ENCODE peak calls at places on chromosome 15, in ten cellular contexts. U is coronary artery; C is A549; O is neural progenitor cell; N is GM12865; K is epithelial cell of esophagus; F is Peyer's patch; A is upper lobe of right lung; I is CD8-positive, alpha-beta T cell; Q is cardiac muscle cell. M is an unnamed sample.

GRCh38 chr15:22890296-22890695 is 51.8 kb downstream of the NIPA2 start:
- DNase-seq in U (no peak), C (no peak), O (no peak), N (no peak), K (no peak), F (no peak), A (no peak), I (no peak), Q (no peak), M (no peak)

GRCh38 chr15:50116477-50116876 is 2.6 kb downstream of the ATP8B4 start:
- DNase-seq in U (no peak), C (peak), O (peak), N (peak), K (peak), F (peak), A (no peak), I (no peak), Q (peak), M (peak)

GRCh38 chr15:63560741-63561448 is 36.3 kb upstream of the FBXL22 start:
- DNase-seq in U (no peak), C (no peak), O (peak), N (peak), K (peak), F (no peak), A (no peak), I (no peak), Q (no peak), M (no peak)

GRCh38 chr15:50685976-50686467 is 575 bp downstream of the TRPM7 start:
- DNase-seq in U (peak), C (peak), O (peak), N (peak), K (peak), F (peak), A (peak), I (peak), Q (peak), M (peak)

GRCh38 chr15:28021281-28022039 is 77.7 kb downstream of the OCA2 start:
- DNase-seq in U (peak), C (peak), O (peak), N (peak), K (peak), F (peak), A (peak), I (peak), Q (peak), M (peak)

GRCh38 chr15:39573844-39574243 is 7.0 kb upstream of the THBS1 start:
- DNase-seq in U (no peak), C (no peak), O (no peak), N (no peak), K (no peak), F (no peak), A (no peak), I (no peak), Q (no peak), M (peak)

GRCh38 chr15:22960587-22960986 is 19.6 kb downstream of the CYFIP1 start:
- DNase-seq in U (no peak), C (no peak), O (no peak), N (no peak), K (no peak), F (peak), A (no peak), I (no peak), Q (no peak), M (no peak)

GRCh38 chr15:91100561-91101355 is 701 bp downstream of the SV2B start:
- DNase-seq in U (no peak), C (no peak), O (peak), N (no peak), K (peak), F (no peak), A (no peak), I (no peak), Q (peak), M (peak)

GRCh38 chr15:48570838-48571237 is 74.7 kb downstream of the FBN1 start:
- DNase-seq in U (no peak), C (no peak), O (no peak), N (no peak), K (no peak), F (no peak), A (no peak), I (no peak), Q (no peak), M (no peak)

GRCh38 chr15:70480196-70480856 is 283.0 kb downstream of the UACA start:
- DNase-seq in U (no peak), C (no peak), O (no peak), N (peak), K (no peak), F (peak), A (no peak), I (peak), Q (no peak), M (no peak)

GRCh38 chr15:55277116-55277564 is 12.5 kb downstream of the RAB27A start:
- DNase-seq in U (no peak), C (no peak), O (no peak), N (peak), K (no peak), F (peak), A (no peak), I (peak), Q (peak), M (no peak)

GRCh38 chr15:83170474-83171165 is 37.0 kb downstream of the HDGFL3 start:
- DNase-seq in U (no peak), C (no peak), O (no peak), N (no peak), K (no peak), F (no peak), A (no peak), I (no peak), Q (no peak), M (peak)

GRCh38 chr15:88625943-88626741 is 5.0 kb downstream of the AEN start:
- DNase-seq in U (no peak), C (no peak), O (no peak), N (no peak), K (no peak), F (no peak), A (peak), I (no peak), Q (no peak), M (no peak)

GRCh38 chr15:66167854-66168253 is 85.7 kb downstream of the MEGF11 start:
- DNase-seq in U (no peak), C (no peak), O (no peak), N (no peak), K (no peak), F (no peak), A (no peak), I (no peak), Q (no peak), M (no peak)

GRCh38 chr15:82044373-82045178 is 1.2 kb downstream of the MEX3B start:
- DNase-seq in U (no peak), C (peak), O (peak), N (peak), K (peak), F (peak), A (no peak), I (peak), Q (peak), M (peak)

GRCh38 chr15:92906563-92907081 is 6.5 kb downstream of the CHD2 start:
- DNase-seq in U (no peak), C (no peak), O (no peak), N (peak), K (peak), F (peak), A (no peak), I (peak), Q (no peak), M (no peak)

GRCh38 chr15:82544431-82544830 is 4.2 kb upstream of the RPS17 start:
- DNase-seq in U (peak), C (no peak), O (no peak), N (no peak), K (no peak), F (no peak), A (no peak), I (no peak), Q (no peak), M (no peak)

GRCh38 chr15:68791431-68792283 is 29.0 kb downstream of the ANP32A start:
- DNase-seq in U (no peak), C (no peak), O (no peak), N (peak), K (no peak), F (no peak), A (no peak), I (peak), Q (no peak), M (no peak)

GRCh38 chr15:44796508-44796907 is 60.2 kb downstream of the TRIM69 start:
- DNase-seq in U (no peak), C (no peak), O (no peak), N (no peak), K (no peak), F (no peak), A (no peak), I (no peak), Q (no peak), M (no peak)

GRCh38 chr15:91535856-91536500 is 317.5 kb upstream of the SLCO3A1 start:
- DNase-seq in U (no peak), C (peak), O (no peak), N (no peak), K (peak), F (no peak), A (no peak), I (no peak), Q (no peak), M (peak)

GRCh38 chr15:39362832-39363561 is 217.9 kb upstream of the THBS1 start:
- DNase-seq in U (no peak), C (no peak), O (no peak), N (no peak), K (no peak), F (no peak), A (no peak), I (no peak), Q (peak), M (peak)

GRCh38 chr15:87826119-87826730 is 430.3 kb downstream of the NTRK3 start:
- DNase-seq in U (no peak), C (no peak), O (peak), N (no peak), K (no peak), F (no peak), A (no peak), I (no peak), Q (no peak), M (no peak)

GRCh38 chr15:37125143-37125542 is 24.8 kb upstream of the MEIS2 start:
- DNase-seq in U (no peak), C (no peak), O (no peak), N (no peak), K (no peak), F (no peak), A (no peak), I (no peak), Q (peak), M (no peak)

GRCh38 chr15:88389120-88389519 is 78.1 kb downstream of the MRPL46 start:
- DNase-seq in U (no peak), C (no peak), O (no peak), N (no peak), K (no peak), F (no peak), A (no peak), I (no peak), Q (no peak), M (no peak)

GRCh38 chr15:83292317-83292716 is 7.9 kb upstream of the BNC1 start:
- DNase-seq in U (no peak), C (no peak), O (no peak), N (no peak), K (peak), F (no peak), A (no peak), I (no peak), Q (no peak), M (peak)

GRCh38 chr15:94287794-94288246 is 56.5 kb downstream of the MCTP2 start:
- DNase-seq in U (no peak), C (no peak), O (no peak), N (peak), K (no peak), F (peak), A (no peak), I (peak), Q (no peak), M (no peak)

GRCh38 chr15:85091990-85092389 is 110.3 kb downstream of the PDE8A start:
- DNase-seq in U (no peak), C (no peak), O (peak), N (no peak), K (no peak), F (no peak), A (no peak), I (no peak), Q (no peak), M (no peak)

GRCh38 chr15:67370206-67370954 is 115.8 kb downstream of the IQCH start:
- DNase-seq in U (no peak), C (no peak), O (no peak), N (no peak), K (no peak), F (no peak), A (no peak), I (no peak), Q (no peak), M (no peak)

GRCh38 chr15:68277131-68277604 is 377 bp upstream of the FEM1B start:
- DNase-seq in U (peak), C (peak), O (peak), N (no peak), K (peak), F (peak), A (no peak), I (no peak), Q (peak), M (peak)

GRCh38 chr15:60004846-60005351 is 788 bp downstream of the FOXB1 start:
- DNase-seq in U (no peak), C (no peak), O (peak), N (no peak), K (peak), F (no peak), A (peak), I (no peak), Q (peak), M (peak)

GRCh38 chr15:60002528-60003218 is 1.4 kb upstream of the FOXB1 start:
- DNase-seq in U (no peak), C (no peak), O (no peak), N (no peak), K (no peak), F (no peak), A (no peak), I (no peak), Q (no peak), M (no peak)

GRCh38 chr15:60003243-60004018 is 680 bp upstream of the FOXB1 start:
- DNase-seq in U (no peak), C (no peak), O (no peak), N (no peak), K (no peak), F (no peak), A (no peak), I (no peak), Q (no peak), M (no peak)

GRCh38 chr15:60005352-60006202 is 1.5 kb downstream of the FOXB1 start:
- DNase-seq in U (no peak), C (no peak), O (peak), N (no peak), K (no peak), F (no peak), A (no peak), I (no peak), Q (no peak), M (no peak)

DNA sequence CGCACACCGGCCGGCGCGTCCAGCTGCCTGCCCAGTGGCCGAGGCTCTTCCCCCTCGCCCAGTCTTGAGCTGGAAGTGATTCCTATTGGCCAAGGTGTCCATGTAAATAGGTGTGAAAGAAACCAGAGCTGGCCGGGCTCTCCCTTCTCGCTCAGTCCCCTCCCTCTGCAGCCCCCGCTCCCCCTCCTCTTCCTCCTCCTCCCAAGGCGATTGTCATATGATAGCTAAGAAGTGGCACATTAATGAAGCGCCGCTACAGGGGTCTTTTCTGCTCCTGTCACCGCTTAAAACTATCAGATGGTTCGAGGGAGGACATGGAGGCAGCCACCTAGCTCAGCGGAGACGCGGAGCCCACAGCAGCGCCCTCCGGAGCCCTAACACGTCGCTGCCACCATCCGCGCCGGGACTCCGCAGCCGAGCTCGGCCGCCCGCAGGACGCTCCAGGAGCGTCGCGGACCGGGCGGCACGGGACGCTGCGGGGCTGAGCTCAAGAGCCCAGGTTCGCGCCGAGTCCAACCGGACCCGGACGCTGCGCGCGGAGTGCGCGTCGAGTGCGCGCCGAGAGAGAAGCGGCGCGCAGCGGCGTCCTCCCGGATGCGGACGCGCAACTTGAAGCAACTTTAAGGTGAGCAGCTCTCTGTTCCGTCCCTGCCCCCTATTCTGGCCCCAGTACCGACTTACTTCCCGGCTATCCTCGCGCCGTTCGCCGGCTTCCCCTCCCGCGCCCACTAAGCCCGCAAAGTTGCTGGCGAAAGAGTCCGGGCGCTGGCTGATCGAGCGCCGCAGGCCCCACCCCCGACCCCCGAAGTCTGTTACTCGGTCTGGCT is at the start of gene FOXB1:
- DNase-seq in U (no peak), C (no peak), O (peak), N (no peak), K (no peak), F (no peak), A (no peak), I (no peak), Q (no peak), M (no peak)
- H3K4me3 ChIP-seq in U (peak), C (peak), O (peak), N (no peak), K (no peak), F (peak), A (peak), I (peak), Q (peak), M (peak)

GRCh38 chr15:79007066-79007465 is 62.2 kb upstream of the CTSH start:
- DNase-seq in U (no peak), C (peak), O (peak), N (peak), K (peak), F (peak), A (no peak), I (no peak), Q (peak), M (peak)
- TF ChIP-seq CTCF in U (no peak), C (peak), O (peak), N (peak), K (peak), F (peak), A (peak), I (no peak), Q (peak), M (peak)

DNA sequence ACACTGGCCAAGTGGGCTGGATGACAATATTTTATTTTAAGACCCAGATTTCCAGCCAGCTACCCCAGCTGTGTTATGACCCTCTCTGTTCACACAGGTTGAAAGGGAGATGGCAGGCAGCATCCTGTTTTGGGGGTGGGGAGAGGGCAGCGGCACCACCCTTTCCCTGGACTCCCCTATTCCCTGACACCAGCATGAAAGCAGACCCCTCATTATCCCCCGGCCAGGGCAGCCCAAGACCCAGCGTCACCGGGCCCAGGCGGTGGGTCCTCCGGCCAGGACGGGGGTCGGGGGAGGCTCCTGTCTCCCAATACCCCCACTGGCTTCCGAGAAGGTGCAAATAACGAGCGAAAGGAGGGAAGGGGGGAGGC is 127.6 kb upstream of the MEF2A start:
- DNase-seq in U (peak), C (no peak), O (no peak), N (no peak), K (no peak), F (no peak), A (peak), I (peak), Q (no peak), M (no peak)
- H3K4me3 ChIP-seq in U (no peak), C (no peak), O (no peak), N (no peak), K (no peak), F (no peak), A (no peak), I (peak), Q (no peak), M (no peak)

GRCh38 chr15:58839485-58839884 is 68.4 kb downstream of the MINDY2 start:
- DNase-seq in U (no peak), C (peak), O (no peak), N (peak), K (peak), F (no peak), A (no peak), I (no peak), Q (peak), M (peak)
- TF ChIP-seq CTCF in U (no peak), C (peak), O (peak), N (peak), K (peak), F (no peak), A (peak), I (no peak), Q (peak), M (peak)

GRCh38 chr15:25424073-25424472 is 14.8 kb downstream of the UBE3A start:
- DNase-seq in U (no peak), C (no peak), O (no peak), N (no peak), K (no peak), F (no peak), A (no peak), I (no peak), Q (no peak), M (no peak)
- H3K4me3 ChIP-seq in U (no peak), C (no peak), O (no peak), N (no peak), K (no peak), F (no peak), A (no peak), I (no peak), Q (no peak), M (no peak)

GRCh38 chr15:75598361-75598760 is 19.2 kb upstream of the PTPN9 start:
- DNase-seq in U (no peak), C (no peak), O (no peak), N (no peak), K (no peak), F (no peak), A (no peak), I (no peak), Q (no peak), M (no peak)

GRCh38 chr15:75594276-75594675 is 15.2 kb upstream of the PTPN9 start:
- DNase-seq in U (no peak), C (no peak), O (no peak), N (no peak), K (no peak), F (no peak), A (no peak), I (no peak), Q (no peak), M (no peak)

GRCh38 chr15:75599396-75599795 is 20.3 kb upstream of the PTPN9 start:
- DNase-seq in U (no peak), C (no peak), O (no peak), N (no peak), K (no peak), F (no peak), A (no peak), I (no peak), Q (no peak), M (peak)

GRCh38 chr15:75596703-75597345 is 17.7 kb upstream of the PTPN9 start:
- DNase-seq in U (no peak), C (no peak), O (no peak), N (no peak), K (no peak), F (no peak), A (no peak), I (no peak), Q (no peak), M (no peak)

DNA sequence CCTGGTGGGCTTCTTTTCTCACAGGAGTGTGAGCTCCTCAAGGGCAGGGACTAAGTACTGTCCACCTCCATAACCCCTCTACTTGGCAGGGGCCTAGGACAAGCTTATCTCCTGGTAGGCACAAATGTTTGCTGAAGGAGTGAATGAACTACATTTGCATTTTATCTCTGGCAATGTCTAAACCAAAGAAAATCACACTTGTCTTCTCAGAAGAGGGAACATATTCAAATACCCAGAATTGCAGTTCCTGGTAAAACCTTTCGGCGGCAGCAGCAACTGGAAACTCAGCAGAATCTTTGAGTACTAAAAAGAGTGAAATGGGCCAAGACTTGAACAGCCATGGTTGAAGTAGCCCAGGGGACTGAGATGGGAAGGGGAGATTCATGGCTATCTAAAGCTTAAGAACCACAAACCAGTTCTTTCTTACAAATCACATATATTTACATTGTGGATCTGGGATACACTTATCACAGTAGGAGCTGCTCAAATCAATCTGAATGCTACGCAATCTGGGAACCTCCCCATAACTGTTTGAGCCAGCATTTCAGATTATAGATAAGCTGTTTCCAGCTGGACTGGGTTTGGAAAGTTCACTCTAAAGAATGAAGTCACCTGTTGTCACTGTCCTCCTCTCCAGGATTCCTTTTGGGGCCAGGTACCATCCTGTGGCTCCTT is 18.7 kb upstream of the PTPN9 start:
- DNase-seq in U (no peak), C (peak), O (peak), N (peak), K (no peak), F (peak), A (no peak), I (peak), Q (peak), M (no peak)
- TF ChIP-seq CTCF in U (no peak), C (peak), O (peak), N (peak), K (peak), F (peak), A (peak), I (peak), Q (peak), M (peak)

M was measured in AG10803.